ENCODE peak calls at places on chromosomes 12 and 14, in six cellular contexts. O, H, M, Q, R and Y are unnamed samples. For H3K27me3, the result is how much of the 10 kb centered on the place peaks cover.

GRCh38 chr12:65051196-65051595 is 69.9 kb downstream of the WIF1 start:
- DNase-seq in R (no peak), Q (no peak), O (no peak), M (no peak), H (no peak), Y (no peak)

GRCh38 chr12:2387051-2387834 is 334.5 kb downstream of the CACNA1C start:
- DNase-seq in O (no peak), Q (no peak), H (no peak), M (peak), R (no peak), Y (no peak)

GRCh38 chr12:1367731-1368285 is 226.6 kb downstream of the FBXL14 start:
- DNase-seq in H (no peak), M (no peak), O (no peak), Q (no peak), R (no peak), Y (no peak)

GRCh38 chr14:81366259-81366658 is 33.9 kb downstream of the STON2 start:
- DNase-seq in Q (no peak), H (no peak), R (peak), M (peak), O (peak), Y (no peak)

GRCh38 chr12:124831590-124831989 is 32.1 kb downstream of the SCARB1 start:
- DNase-seq in O (no peak), R (no peak), Q (no peak), M (peak), H (no peak), Y (no peak)

GRCh38 chr12:16385779-16386646 is 38.6 kb downstream of the MGST1 start:
- DNase-seq in M (peak), R (peak), Q (no peak), O (peak), H (no peak), Y (no peak)

GRCh38 chr12:3047961-3048360 is 29.2 kb upstream of the TSPAN9 start:
- DNase-seq in R (no peak), O (no peak), H (no peak), Q (no peak), M (peak), Y (no peak)

GRCh38 chr14:51520087-51520486 is 131.6 kb upstream of the FRMD6 start:
- DNase-seq in H (no peak), Q (no peak), O (peak), M (no peak), R (no peak), Y (no peak)

GRCh38 chr12:57212701-57213067 is 3.9 kb upstream of the NXPH4 start:
- DNase-seq in Q (no peak), R (no peak), H (no peak), O (no peak), M (peak), Y (no peak)
- H3K27me3 ChIP-seq in Q (under half), R (under half), H (under half), O (under half), M (under half), Y (under half)

DNA sequence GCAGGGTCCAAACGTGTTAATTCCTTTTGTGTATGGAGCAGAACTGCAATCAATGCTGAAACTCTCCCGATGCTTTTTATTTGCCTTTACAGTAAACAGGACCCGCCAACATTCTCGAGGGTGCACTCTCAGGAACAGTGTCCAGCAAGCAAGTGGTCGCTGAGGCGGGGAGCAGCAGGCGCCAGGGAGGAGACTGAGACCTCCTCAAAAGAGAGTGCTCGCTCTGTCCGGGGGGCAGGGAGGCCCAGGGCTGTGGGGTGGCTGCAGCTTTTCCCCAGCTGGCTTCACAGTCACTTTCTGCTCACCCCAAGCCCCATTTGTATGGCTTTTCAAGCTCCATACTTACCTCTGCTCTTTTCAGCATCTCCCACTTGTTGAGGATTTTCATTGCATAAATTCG is 49.2 kb downstream of the CDC42BPB start:
- DNase-seq in M (no peak), H (no peak), Q (peak), O (no peak), R (no peak), Y (no peak)
- H3K27me3 ChIP-seq in M (under half), H (under half), Q (under half), O (under half), R (under half), Y (under half)

GRCh38 chr14:37594238-37594915 is 672 bp downstream of the FOXA1 start:
- DNase-seq in M (peak), H (no peak), O (peak), Q (peak), R (peak), Y (no peak)

GRCh38 chr14:37595809-37596595 is 573 bp downstream of the TTC6 start:
- DNase-seq in H (no peak), O (peak), R (peak), Q (peak), M (peak), Y (no peak)

GRCh38 chr14:37596790-37597189 is 1.4 kb downstream of the TTC6 start:
- DNase-seq in M (no peak), Q (no peak), H (no peak), O (peak), R (no peak), Y (no peak)

GRCh38 chr14:37593496-37594237 is 1.4 kb downstream of the FOXA1 start:
- DNase-seq in Q (no peak), H (no peak), O (peak), R (no peak), M (no peak), Y (no peak)

GRCh38 chr14:37594916-37595808 is at the start of the genes FOXA1 and TTC6:
- DNase-seq in H (no peak), Q (peak), O (peak), M (peak), R (peak), Y (no peak)
- H3K27me3 ChIP-seq in H (under half), Q (under half), O (under half), M (half or more), R (half or more), Y (half or more)

GRCh38 chr12:111029732-111030131 is 109.4 kb upstream of the MYL2 start:
- DNase-seq in M (no peak), H (no peak), Q (no peak), R (no peak), O (no peak), Y (no peak)
- H3K27me3 ChIP-seq in M (under half), H (under half), Q (under half), R (under half), O (under half), Y (under half)